ENCODE peak calls at places on chromosome 19, in ten cellular contexts. P is activated CD8-positive, alpha-beta T cell treated with anti-CD3 and anti-CD28 coated beads, Interleukin-2, amount 10 ng/mL, durations not matched to agents 7 days and 5 days; J is cardiac fibroblast; U is skeletal muscle cell; F is stimulated activated CD4-positive, alpha-beta T cell treated with anti-CD3 and anti-CD28 coated beads, TNF-alpha, amount 100 ng/mL, for 4 hours; R is NCI-H2029 treated with DMSO at 0.1 percent for 48 hours; X is RWPE1; Q is activated T-cell treated with anti-CD3 and anti-CD28 coated beads, Interleukin-2, amount 50 U/mL, for 72 hours; A is NB4; H is cardiac muscle cell. V is an unnamed sample.

GRCh38 chr19:43636121-43636683 is 3.4 kb downstream of the CADM4 start:
- DNase-seq in P (no peak), J (no peak), U (no peak), F (no peak), R (no peak), X (no peak), Q (no peak), A (no peak), H (no peak), V (no peak)

GRCh38 chr19:23872282-23872919 is 42.3 kb upstream of the ZNF726 start:
- DNase-seq in P (no peak), J (no peak), U (no peak), F (no peak), R (no peak), X (no peak), Q (no peak), A (no peak), H (no peak), V (no peak)

GRCh38 chr19:3964256-3965194 is 6.4 kb downstream of the DAPK3 start:
- DNase-seq in P (no peak), J (no peak), U (no peak), F (no peak), R (no peak), X (no peak), Q (no peak), A (no peak), H (no peak), V (no peak)

GRCh38 chr19:58118979-58119733 is 21.1 kb upstream of the ZSCAN18 start:
- DNase-seq in P (no peak), J (no peak), U (no peak), F (no peak), R (no peak), X (no peak), Q (no peak), A (peak; percentile 22), H (no peak), V (no peak)

GRCh38 chr19:5587661-5588060 is 19.9 kb upstream of the TINCR start:
- DNase-seq in P (no peak), J (no peak), U (no peak), F (no peak), R (peak; percentile 91), X (no peak), Q (no peak), A (no peak), H (no peak), V (no peak)

GRCh38 chr19:14440049-14440448 is 6.9 kb downstream of the PKN1 start:
- DNase-seq in P (peak; percentile 88), J (peak; percentile 10), U (no peak), F (peak; percentile 60), R (no peak), X (no peak), Q (peak; percentile 87), A (peak; percentile 95), H (no peak), V (peak; percentile 97)

GRCh38 chr19:5578094-5578846 is 10.5 kb upstream of the TINCR start:
- DNase-seq in P (peak; percentile 80), J (peak; percentile 43), U (no peak), F (peak; percentile 47), R (peak; percentile 46), X (peak; percentile 75), Q (peak; percentile 81), A (peak; percentile 70), H (peak; percentile 79), V (peak; percentile 81)

GRCh38 chr19:35592226-35592625 is 6.3 kb downstream of the PMIS2 start:
- DNase-seq in P (peak; percentile 39), J (peak; percentile 63), U (peak; percentile 7), F (no peak), R (peak; percentile 55), X (no peak), Q (no peak), A (peak; percentile 43), H (peak; percentile 66), V (peak; percentile 48)

GRCh38 chr19:16938211-16938610 is 49.4 kb downstream of the F2RL3 start:
- DNase-seq in P (no peak), J (no peak), U (no peak), F (no peak), R (no peak), X (no peak), Q (no peak), A (no peak), H (no peak), V (no peak)

GRCh38 chr19:18742324-18742723 is 48.8 kb downstream of the COMP start:
- DNase-seq in P (no peak), J (no peak), U (no peak), F (no peak), R (no peak), X (no peak), Q (no peak), A (no peak), H (no peak), V (no peak)

GRCh38 chr19:13120817-13121216 is 2.8 kb downstream of the NACC1 start:
- DNase-seq in P (no peak), J (peak; percentile 92), U (no peak), F (no peak), R (no peak), X (no peak), Q (no peak), A (no peak), H (no peak), V (no peak)

GRCh38 chr19:56076413-56076998 is 44.6 kb downstream of the ZNF787 start:
- DNase-seq in P (peak; percentile 51), J (peak; percentile 72), U (no peak), F (no peak), R (peak; percentile 28), X (peak; percentile 45), Q (peak; percentile 37), A (peak; percentile 57), H (peak; percentile 64), V (peak; percentile 18)

GRCh38 chr19:45306040-45306439 is 16.6 kb downstream of the CKM start:
- DNase-seq in P (no peak), J (peak; percentile 26), U (no peak), F (no peak), R (no peak), X (no peak), Q (no peak), A (no peak), H (no peak), V (no peak)

GRCh38 chr19:5719961-5720790 is at the start of the genes CATSPERD and LONP1:
- DNase-seq in P (peak; percentile 99), J (peak; percentile 99), U (peak; percentile 95), F (peak; percentile 97), R (peak; percentile 91), X (peak; percentile 99), Q (peak; percentile 98), A (peak; percentile 96), H (peak; percentile 100), V (peak; percentile 97)

GRCh38 chr19:5805465-5806132 is 732 bp downstream of the NRTN start:
- DNase-seq in P (peak; percentile 63), J (peak; percentile 41), U (no peak), F (peak; percentile 36), R (peak; percentile 32), X (peak; percentile 60), Q (peak; percentile 81), A (peak; percentile 71), H (peak; percentile 93), V (peak; percentile 52)

GRCh38 chr19:10226376-10227214 is 4.5 kb downstream of the S1PR2 start:
- DNase-seq in P (no peak), J (peak; percentile 87), U (peak; percentile 86), F (no peak), R (no peak), X (no peak), Q (no peak), A (no peak), H (no peak), V (no peak)

GRCh38 chr19:36115453-36116343 is at the start of gene TBCB:
- DNase-seq in P (peak; percentile 92), J (peak; percentile 39), U (no peak), F (peak; percentile 90), R (no peak), X (peak; percentile 66), Q (peak; percentile 87), A (no peak), H (peak; percentile 57), V (peak; percentile 54)

GRCh38 chr19:6997679-6998445 is 23.4 kb downstream of the MBD3L2B start:
- DNase-seq in P (no peak), J (peak; percentile 45), U (no peak), F (no peak), R (no peak), X (peak; percentile 13), Q (no peak), A (peak; percentile 85), H (no peak), V (peak; percentile 33)

GRCh38 chr19:5895409-5895808 is 8.2 kb downstream of the NDUFA11 start:
- DNase-seq in P (no peak), J (no peak), U (no peak), F (no peak), R (no peak), X (no peak), Q (no peak), A (no peak), H (no peak), V (no peak)

GRCh38 chr19:55082023-55082851 is 6.6 kb downstream of the EPS8L1 start:
- DNase-seq in P (peak; percentile 48), J (peak; percentile 54), U (no peak), F (peak; percentile 21), R (no peak), X (no peak), Q (peak; percentile 62), A (no peak), H (no peak), V (peak; percentile 63)

GRCh38 chr19:10836478-10837325 is 690 bp upstream of the TMED1 start:
- DNase-seq in P (peak; percentile 91), J (peak; percentile 93), U (no peak), F (peak; percentile 69), R (no peak), X (peak; percentile 80), Q (peak; percentile 88), A (peak; percentile 89), H (peak; percentile 83), V (peak; percentile 88)

GRCh38 chr19:31946491-31946890 is 398.9 kb upstream of the ZNF507 start:
- DNase-seq in P (no peak), J (no peak), U (no peak), F (no peak), R (no peak), X (no peak), Q (no peak), A (peak; percentile 6), H (no peak), V (no peak)

GRCh38 chr19:13718733-13719132 is 45.6 kb upstream of the MRI1 start:
- DNase-seq in P (no peak), J (peak; percentile 71), U (no peak), F (no peak), R (peak; percentile 59), X (peak; percentile 36), Q (no peak), A (peak; percentile 41), H (peak; percentile 60), V (no peak)

GRCh38 chr19:14474827-14475226 is 327 bp downstream of the PTGER1 start:
- DNase-seq in P (no peak), J (no peak), U (no peak), F (no peak), R (no peak), X (no peak), Q (no peak), A (no peak), H (no peak), V (no peak)

GRCh38 chr19:18666784-18667183 is 16.7 kb upstream of the CRTC1 start:
- DNase-seq in P (no peak), J (no peak), U (no peak), F (no peak), R (no peak), X (no peak), Q (no peak), A (no peak), H (no peak), V (no peak)